ENCODE peak calls at places on chromosomes 7 and 10, in ten cellular contexts. V is PC-9, P is cardiac muscle cell, X is ELR, C is non-pigmented ciliary epithelial cell, T is suprapubic skin, K is nucleus accumbens, D is heart left ventricle, E is A172, Q is WTC11. J is an unnamed sample.

GRCh38 chr10:4867520-4868356 is 41.7 kb downstream of the AKR1E2 start:
- DNase-seq in V (no peak), P (peak), X (peak), C (no peak), T (no peak), K (no peak), D (no peak), E (peak), Q (no peak), J (no peak)

GRCh38 chr7:47940482-47941001 is 7.7 kb downstream of the PKD1L1 start:
- DNase-seq in V (no peak), P (peak), X (peak), C (peak), T (no peak), K (no peak), D (peak), E (peak), Q (no peak), J (no peak)

GRCh38 chr7:137990251-137990901 is 11.5 kb downstream of the CREB3L2 start:
- DNase-seq in V (no peak), P (no peak), X (peak), C (peak), T (no peak), K (no peak), D (no peak), E (no peak), Q (no peak), J (no peak)

GRCh38 chr10:118026936-118027335 is 19.8 kb downstream of the RAB11FIP2 start:
- DNase-seq in V (no peak), P (no peak), X (no peak), C (no peak), T (no peak), K (no peak), D (no peak), E (no peak), Q (no peak), J (no peak)

GRCh38 chr7:2520808-2521146 is 1.2 kb downstream of the LFNG start:
- DNase-seq in V (no peak), P (no peak), X (peak), C (no peak), T (no peak), K (no peak), D (no peak), E (no peak), Q (no peak), J (no peak)

GRCh38 chr10:29535778-29536459 is 98.9 kb downstream of the SVIL start:
- DNase-seq in V (no peak), P (peak), X (no peak), C (no peak), T (no peak), K (no peak), D (no peak), E (no peak), Q (no peak), J (no peak)

GRCh38 chr7:127393370-127394058 is 1.0 kb upstream of the ZNF800 start:
- DNase-seq in V (no peak), P (no peak), X (peak), C (no peak), T (peak), K (no peak), D (peak), E (no peak), Q (peak), J (no peak)

GRCh38 chr10:101597036-101597435 is 8.9 kb downstream of the DPCD start:
- DNase-seq in V (no peak), P (no peak), X (no peak), C (no peak), T (no peak), K (no peak), D (no peak), E (no peak), Q (no peak), J (no peak)

GRCh38 chr7:126774077-126774476 is 478.7 kb downstream of the GRM8 start:
- DNase-seq in V (no peak), P (no peak), X (no peak), C (no peak), T (no peak), K (no peak), D (no peak), E (no peak), Q (no peak), J (no peak)

GRCh38 chr7:87128883-87129282 is 23.4 kb upstream of the DMTF1 start:
- DNase-seq in V (no peak), P (peak), X (no peak), C (no peak), T (no peak), K (no peak), D (no peak), E (no peak), Q (no peak), J (no peak)

GRCh38 chr10:35448687-35449662 is 112.7 kb downstream of the CCNY start:
- DNase-seq in V (no peak), P (no peak), X (no peak), C (no peak), T (no peak), K (no peak), D (peak), E (no peak), Q (no peak), J (peak)

GRCh38 chr10:123552760-123553554 is 113.2 kb upstream of the GPR26 start:
- DNase-seq in V (no peak), P (no peak), X (no peak), C (no peak), T (peak), K (no peak), D (no peak), E (no peak), Q (no peak), J (no peak)

GRCh38 chr7:72925546-72926120 is 738 bp downstream of the POM121 start:
- DNase-seq in V (peak), P (peak), X (peak), C (no peak), T (no peak), K (no peak), D (no peak), E (no peak), Q (no peak), J (no peak)

GRCh38 chr7:36044096-36044892 is 108.8 kb upstream of the EEPD1 start:
- DNase-seq in V (no peak), P (no peak), X (no peak), C (no peak), T (no peak), K (no peak), D (no peak), E (no peak), Q (no peak), J (no peak)

GRCh38 chr10:106387063-106387462 is 777.4 kb downstream of the SORCS1 start:
- DNase-seq in V (no peak), P (no peak), X (peak), C (no peak), T (no peak), K (no peak), D (no peak), E (peak), Q (no peak), J (no peak)

GRCh38 chr7:7100432-7100849 is 81.9 kb upstream of the C1GALT1 start:
- DNase-seq in V (no peak), P (no peak), X (no peak), C (peak), T (no peak), K (no peak), D (no peak), E (no peak), Q (peak), J (no peak)

GRCh38 chr7:66050990-66051424 is 24.6 kb upstream of the ASL start:
- DNase-seq in V (peak), P (peak), X (peak), C (peak), T (no peak), K (no peak), D (no peak), E (peak), Q (no peak), J (peak)

GRCh38 chr7:50792342-50793114 is 9.8 kb upstream of the GRB10 start:
- DNase-seq in V (peak), P (peak), X (peak), C (peak), T (no peak), K (no peak), D (no peak), E (peak), Q (peak), J (no peak)

GRCh38 chr10:32057041-32057372 is 782 bp upstream of the KIF5B start:
- DNase-seq in V (no peak), P (no peak), X (no peak), C (no peak), T (no peak), K (no peak), D (no peak), E (no peak), Q (no peak), J (no peak)

GRCh38 chr10:43960981-43961380 is 312.3 kb upstream of the ZNF32 start:
- DNase-seq in V (no peak), P (no peak), X (no peak), C (no peak), T (no peak), K (no peak), D (no peak), E (no peak), Q (no peak), J (no peak)

GRCh38 chr10:3652886-3653285 is 132.1 kb downstream of the KLF6 start:
- DNase-seq in V (no peak), P (no peak), X (no peak), C (no peak), T (no peak), K (no peak), D (no peak), E (peak), Q (no peak), J (no peak)

GRCh38 chr7:15972767-15973362 is 286.4 kb upstream of the MEOX2 start:
- DNase-seq in V (no peak), P (no peak), X (peak), C (no peak), T (no peak), K (no peak), D (peak), E (peak), Q (no peak), J (no peak)

GRCh38 chr10:51786684-51787035 is 87.3 kb upstream of the CSTF2T start:
- DNase-seq in V (no peak), P (no peak), X (no peak), C (no peak), T (no peak), K (no peak), D (no peak), E (no peak), Q (no peak), J (no peak)

GRCh38 chr7:137909042-137909441 is 62.3 kb upstream of the DGKI start:
- DNase-seq in V (no peak), P (no peak), X (no peak), C (no peak), T (no peak), K (no peak), D (no peak), E (no peak), Q (no peak), J (no peak)

GRCh38 chr7:103632005-103632639 is 186.1 kb upstream of the SLC26A5 start:
- DNase-seq in V (no peak), P (no peak), X (no peak), C (no peak), T (no peak), K (no peak), D (no peak), E (no peak), Q (no peak), J (no peak)

J was measured in posterior cingulate gyrus.